ENCODE peak calls at places on chromosomes 11 and 22, in six cellular contexts. One of them, this sample, is unnamed.
A peak's percentile ranks its signal among the peaks of the same experiment; 100 is the strongest.

GRCh38 chr11:123186291-123186690 is 8.8 kb downstream of the CLMP start:
- DNase-seq in cardiac muscle cell: no peak
- DNase-seq in activated T-helper 1 cell treated with anti-CD3 and anti-CD28 coated beads, Interleukin-2, amount 50 U/mL, for 16 hours: no peak
- DNase-seq in breast epithelium: no peak
- DNase-seq in choroid plexus epithelial cell: no peak
- DNase-seq in HuH-7: no peak
- DNase-seq in this sample: no peak

GRCh38 chr11:12005476-12005875 is 3.0 kb downstream of the DKK3 start:
- DNase-seq in cardiac muscle cell: no peak
- DNase-seq in activated T-helper 1 cell treated with anti-CD3 and anti-CD28 coated beads, Interleukin-2, amount 50 U/mL, for 16 hours: no peak
- DNase-seq in breast epithelium: no peak
- DNase-seq in choroid plexus epithelial cell: peak; percentile 77
- DNase-seq in HuH-7: no peak
- DNase-seq in this sample: no peak

GRCh38 chr22:22201185-22201924 is 43.2 kb upstream of the VPREB1 start:
- DNase-seq in cardiac muscle cell: peak; percentile 41
- DNase-seq in activated T-helper 1 cell treated with anti-CD3 and anti-CD28 coated beads, Interleukin-2, amount 50 U/mL, for 16 hours: peak; percentile 50
- DNase-seq in breast epithelium: peak; percentile 34
- DNase-seq in choroid plexus epithelial cell: peak; percentile 71
- DNase-seq in HuH-7: peak; percentile 43
- DNase-seq in this sample: peak; percentile 50

GRCh38 chr11:128250482-128250881 is 336.9 kb downstream of the ETS1 start:
- DNase-seq in cardiac muscle cell: no peak
- DNase-seq in activated T-helper 1 cell treated with anti-CD3 and anti-CD28 coated beads, Interleukin-2, amount 50 U/mL, for 16 hours: no peak
- DNase-seq in breast epithelium: no peak
- DNase-seq in choroid plexus epithelial cell: no peak
- DNase-seq in HuH-7: no peak
- DNase-seq in this sample: no peak

GRCh38 chr22:49971232-49972162 is 10.9 kb downstream of the PIM3 start:
- DNase-seq in cardiac muscle cell: peak; percentile 42
- DNase-seq in activated T-helper 1 cell treated with anti-CD3 and anti-CD28 coated beads, Interleukin-2, amount 50 U/mL, for 16 hours: peak; percentile 3
- DNase-seq in breast epithelium: peak; percentile 79
- DNase-seq in choroid plexus epithelial cell: peak; percentile 34
- DNase-seq in HuH-7: peak; percentile 74
- DNase-seq in this sample: peak; percentile 44

GRCh38 chr11:114075891-114076441 is 16.5 kb downstream of the ZBTB16 start:
- DNase-seq in cardiac muscle cell: peak; percentile 54
- DNase-seq in activated T-helper 1 cell treated with anti-CD3 and anti-CD28 coated beads, Interleukin-2, amount 50 U/mL, for 16 hours: no peak
- DNase-seq in breast epithelium: no peak
- DNase-seq in choroid plexus epithelial cell: peak; percentile 90
- DNase-seq in HuH-7: peak; percentile 61
- DNase-seq in this sample: peak; percentile 69

GRCh38 chr11:44940835-44941234 is 9.8 kb downstream of the TP53I11 start:
- DNase-seq in cardiac muscle cell: no peak
- DNase-seq in activated T-helper 1 cell treated with anti-CD3 and anti-CD28 coated beads, Interleukin-2, amount 50 U/mL, for 16 hours: no peak
- DNase-seq in breast epithelium: no peak
- DNase-seq in choroid plexus epithelial cell: no peak
- DNase-seq in HuH-7: no peak
- DNase-seq in this sample: no peak

GRCh38 chr11:46363455-46363920 is 16.2 kb downstream of the DGKZ start:
- DNase-seq in cardiac muscle cell: no peak
- DNase-seq in activated T-helper 1 cell treated with anti-CD3 and anti-CD28 coated beads, Interleukin-2, amount 50 U/mL, for 16 hours: no peak
- DNase-seq in breast epithelium: peak; percentile 81
- DNase-seq in choroid plexus epithelial cell: no peak
- DNase-seq in HuH-7: no peak
- DNase-seq in this sample: no peak

GRCh38 chr11:69402251-69402892 is 79.1 kb upstream of the LINC01488 start:
- DNase-seq in cardiac muscle cell: no peak
- DNase-seq in activated T-helper 1 cell treated with anti-CD3 and anti-CD28 coated beads, Interleukin-2, amount 50 U/mL, for 16 hours: no peak
- DNase-seq in breast epithelium: no peak
- DNase-seq in choroid plexus epithelial cell: no peak
- DNase-seq in HuH-7: no peak
- DNase-seq in this sample: no peak

GRCh38 chr11:65826972-65827773 is 6.6 kb upstream of the SNX32 start:
- DNase-seq in cardiac muscle cell: no peak
- DNase-seq in activated T-helper 1 cell treated with anti-CD3 and anti-CD28 coated beads, Interleukin-2, amount 50 U/mL, for 16 hours: no peak
- DNase-seq in breast epithelium: no peak
- DNase-seq in choroid plexus epithelial cell: no peak
- DNase-seq in HuH-7: no peak
- DNase-seq in this sample: no peak

GRCh38 chr11:64278576-64279190 is 5.8 kb downstream of the BAD start:
- DNase-seq in cardiac muscle cell: no peak
- DNase-seq in activated T-helper 1 cell treated with anti-CD3 and anti-CD28 coated beads, Interleukin-2, amount 50 U/mL, for 16 hours: no peak
- DNase-seq in breast epithelium: no peak
- DNase-seq in choroid plexus epithelial cell: no peak
- DNase-seq in HuH-7: no peak
- DNase-seq in this sample: no peak

GRCh38 chr11:101407324-101407723 is 176.5 kb downstream of the TRPC6 start:
- DNase-seq in cardiac muscle cell: no peak
- DNase-seq in activated T-helper 1 cell treated with anti-CD3 and anti-CD28 coated beads, Interleukin-2, amount 50 U/mL, for 16 hours: no peak
- DNase-seq in breast epithelium: no peak
- DNase-seq in choroid plexus epithelial cell: peak; percentile 5
- DNase-seq in HuH-7: no peak
- DNase-seq in this sample: no peak

GRCh38 chr11:44568706-44569473 is 3.4 kb downstream of the CD82 start:
- DNase-seq in cardiac muscle cell: no peak
- DNase-seq in activated T-helper 1 cell treated with anti-CD3 and anti-CD28 coated beads, Interleukin-2, amount 50 U/mL, for 16 hours: peak; percentile 76
- DNase-seq in breast epithelium: peak; percentile 65
- DNase-seq in choroid plexus epithelial cell: peak; percentile 97
- DNase-seq in HuH-7: no peak
- DNase-seq in this sample: no peak

GRCh38 chr22:24938741-24939341 is 7.7 kb downstream of the LHFPL7 start:
- DNase-seq in cardiac muscle cell: peak; percentile 72
- DNase-seq in activated T-helper 1 cell treated with anti-CD3 and anti-CD28 coated beads, Interleukin-2, amount 50 U/mL, for 16 hours: no peak
- DNase-seq in breast epithelium: no peak
- DNase-seq in choroid plexus epithelial cell: peak; percentile 67
- DNase-seq in HuH-7: peak; percentile 63
- DNase-seq in this sample: peak; percentile 27

GRCh38 chr11:2269601-2270321 is 627 bp downstream of the ASCL2 start:
- DNase-seq in cardiac muscle cell: peak; percentile 65
- DNase-seq in activated T-helper 1 cell treated with anti-CD3 and anti-CD28 coated beads, Interleukin-2, amount 50 U/mL, for 16 hours: no peak
- DNase-seq in breast epithelium: peak; percentile 58
- DNase-seq in choroid plexus epithelial cell: peak; percentile 57
- DNase-seq in HuH-7: no peak
- DNase-seq in this sample: peak; percentile 69

GRCh38 chr11:22976146-22976545 is 115.9 kb upstream of the CCDC179 start:
- DNase-seq in cardiac muscle cell: no peak
- DNase-seq in activated T-helper 1 cell treated with anti-CD3 and anti-CD28 coated beads, Interleukin-2, amount 50 U/mL, for 16 hours: no peak
- DNase-seq in breast epithelium: no peak
- DNase-seq in choroid plexus epithelial cell: peak; percentile 96
- DNase-seq in HuH-7: no peak
- DNase-seq in this sample: no peak

GRCh38 chr11:71454470-71455113 is 1.6 kb downstream of the NADSYN1 start:
- DNase-seq in cardiac muscle cell: no peak
- DNase-seq in activated T-helper 1 cell treated with anti-CD3 and anti-CD28 coated beads, Interleukin-2, amount 50 U/mL, for 16 hours: no peak
- DNase-seq in breast epithelium: no peak
- DNase-seq in choroid plexus epithelial cell: no peak
- DNase-seq in HuH-7: no peak
- DNase-seq in this sample: no peak

GRCh38 chr11:127627629-127628462 is 627.3 kb upstream of the KIRREL3 start:
- DNase-seq in cardiac muscle cell: no peak
- DNase-seq in activated T-helper 1 cell treated with anti-CD3 and anti-CD28 coated beads, Interleukin-2, amount 50 U/mL, for 16 hours: no peak
- DNase-seq in breast epithelium: no peak
- DNase-seq in choroid plexus epithelial cell: no peak
- DNase-seq in HuH-7: no peak
- DNase-seq in this sample: no peak

GRCh38 chr11:12159351-12160099 is 49.1 kb downstream of the MICAL2 start:
- DNase-seq in cardiac muscle cell: peak; percentile 57
- DNase-seq in activated T-helper 1 cell treated with anti-CD3 and anti-CD28 coated beads, Interleukin-2, amount 50 U/mL, for 16 hours: no peak
- DNase-seq in breast epithelium: no peak
- DNase-seq in choroid plexus epithelial cell: peak; percentile 93
- DNase-seq in HuH-7: no peak
- DNase-seq in this sample: no peak